ENCODE peak calls at places on chromosomes 12 and 14, in six cellular contexts. One of them, this sample, is unnamed.

GRCh38 chr14:88808359-88808758 is 15.6 kb upstream of the EML5 start:
- DNase-seq in hepatocyte: no peak
- DNase-seq in neural progenitor cell: no peak
- DNase-seq in fibroblast of lung: no peak
- DNase-seq in astrocyte: no peak
- DNase-seq in GM12878: no peak
- DNase-seq in this sample: no peak

GRCh38 chr14:65134651-65135579 is 32.6 kb upstream of the MAX start:
- DNase-seq in GM12878: no peak
- DNase-seq in hepatocyte: no peak
- DNase-seq in astrocyte: peak; percentile 59
- DNase-seq in neural progenitor cell: no peak
- DNase-seq in fibroblast of lung: no peak
- DNase-seq in this sample: no peak

GRCh38 chr14:53640695-53641094 is 315.9 kb downstream of the BMP4 start:
- DNase-seq in GM12878: no peak
- DNase-seq in astrocyte: peak; percentile 64
- DNase-seq in neural progenitor cell: no peak
- DNase-seq in fibroblast of lung: peak; percentile 47
- DNase-seq in hepatocyte: no peak
- DNase-seq in this sample: no peak

GRCh38 chr14:51581017-51581881 is 70.5 kb upstream of the FRMD6 start:
- DNase-seq in GM12878: no peak
- DNase-seq in neural progenitor cell: no peak
- DNase-seq in hepatocyte: peak; percentile 33
- DNase-seq in fibroblast of lung: peak; percentile 61
- DNase-seq in astrocyte: peak; percentile 97
- DNase-seq in this sample: no peak

GRCh38 chr12:49873361-49873934 is 30.3 kb downstream of the FAIM2 start:
- DNase-seq in hepatocyte: no peak
- DNase-seq in fibroblast of lung: peak; percentile 79
- DNase-seq in GM12878: no peak
- DNase-seq in astrocyte: peak; percentile 64
- DNase-seq in neural progenitor cell: no peak
- DNase-seq in this sample: no peak

GRCh38 chr12:3313066-3313465 is 177.9 kb upstream of the PRMT8 start:
- DNase-seq in GM12878: no peak
- DNase-seq in astrocyte: peak; percentile 82
- DNase-seq in hepatocyte: no peak
- DNase-seq in fibroblast of lung: peak; percentile 46
- DNase-seq in neural progenitor cell: no peak
- DNase-seq in this sample: no peak

GRCh38 chr14:96501383-96501745 is 818 bp upstream of the PAPOLA start:
- DNase-seq in neural progenitor cell: no peak
- DNase-seq in GM12878: no peak
- DNase-seq in hepatocyte: peak; percentile 5
- DNase-seq in fibroblast of lung: no peak
- DNase-seq in astrocyte: no peak
- DNase-seq in this sample: no peak

GRCh38 chr12:64538146-64538545 is 72.1 kb upstream of the RASSF3 start:
- DNase-seq in neural progenitor cell: no peak
- DNase-seq in astrocyte: no peak
- DNase-seq in hepatocyte: no peak
- DNase-seq in fibroblast of lung: no peak
- DNase-seq in GM12878: no peak
- DNase-seq in this sample: no peak

GRCh38 chr12:30570206-30570890 is 125.3 kb downstream of the IPO8 start:
- DNase-seq in hepatocyte: no peak
- DNase-seq in GM12878: no peak
- DNase-seq in fibroblast of lung: peak; percentile 17
- DNase-seq in astrocyte: no peak
- DNase-seq in neural progenitor cell: no peak
- DNase-seq in this sample: no peak

GRCh38 chr12:42327227-42327590 is 1.2 kb downstream of the PPHLN1 start:
- DNase-seq in astrocyte: no peak
- DNase-seq in fibroblast of lung: no peak
- DNase-seq in neural progenitor cell: no peak
- DNase-seq in GM12878: no peak
- DNase-seq in hepatocyte: no peak
- DNase-seq in this sample: no peak

GRCh38 chr12:94386422-94386821 is 73.2 kb downstream of the CEP83 start:
- DNase-seq in hepatocyte: no peak
- DNase-seq in fibroblast of lung: peak; percentile 49
- DNase-seq in astrocyte: peak; percentile 77
- DNase-seq in GM12878: no peak
- DNase-seq in neural progenitor cell: no peak
- DNase-seq in this sample: no peak

GRCh38 chr12:131004166-131004565 is 50.5 kb downstream of the ADGRD1 start:
- DNase-seq in neural progenitor cell: no peak
- DNase-seq in GM12878: no peak
- DNase-seq in hepatocyte: no peak
- DNase-seq in fibroblast of lung: no peak
- DNase-seq in astrocyte: no peak
- DNase-seq in this sample: no peak

GRCh38 chr14:44995196-44995595 is 33.2 kb downstream of the TOGARAM1 start:
- DNase-seq in neural progenitor cell: no peak
- DNase-seq in fibroblast of lung: no peak
- DNase-seq in GM12878: no peak
- DNase-seq in astrocyte: no peak
- DNase-seq in hepatocyte: no peak
- DNase-seq in this sample: no peak

GRCh38 chr14:29648045-29648444 is 279.6 kb downstream of the PRKD1 start:
- DNase-seq in hepatocyte: no peak
- DNase-seq in neural progenitor cell: no peak
- DNase-seq in GM12878: no peak
- DNase-seq in fibroblast of lung: peak; percentile 38
- DNase-seq in astrocyte: peak; percentile 20
- DNase-seq in this sample: peak; percentile 24

GRCh38 chr14:71532349-71532748 is 399.9 kb upstream of the RGS6 start:
- DNase-seq in GM12878: no peak
- DNase-seq in astrocyte: peak; percentile 91
- DNase-seq in fibroblast of lung: peak; percentile 52
- DNase-seq in hepatocyte: no peak
- DNase-seq in neural progenitor cell: peak; percentile 23
- DNase-seq in this sample: no peak

GRCh38 chr12:40827923-40828592 is 135.8 kb downstream of the CNTN1 start:
- DNase-seq in fibroblast of lung: no peak
- DNase-seq in hepatocyte: peak; percentile 6
- DNase-seq in neural progenitor cell: peak; percentile 37
- DNase-seq in astrocyte: no peak
- DNase-seq in GM12878: no peak
- DNase-seq in this sample: peak; percentile 12

GRCh38 chr14:37202265-37202664 is 4.5 kb downstream of the MIPOL1 start:
- DNase-seq in neural progenitor cell: no peak
- DNase-seq in hepatocyte: no peak
- DNase-seq in GM12878: no peak
- DNase-seq in astrocyte: peak; percentile 41
- DNase-seq in fibroblast of lung: peak; percentile 8
- DNase-seq in this sample: no peak

GRCh38 chr12:107564946-107565345 is 120.7 kb upstream of the PWP1 start:
- DNase-seq in hepatocyte: peak; percentile 30
- DNase-seq in fibroblast of lung: peak; percentile 12
- DNase-seq in neural progenitor cell: peak; percentile 64
- DNase-seq in GM12878: no peak
- DNase-seq in astrocyte: no peak
- DNase-seq in this sample: peak; percentile 28

GRCh38 chr12:96985515-96986362 is 78.7 kb downstream of the NEDD1 start:
- DNase-seq in neural progenitor cell: peak; percentile 66
- DNase-seq in GM12878: no peak
- DNase-seq in fibroblast of lung: no peak
- DNase-seq in astrocyte: no peak
- DNase-seq in hepatocyte: peak; percentile 49
- DNase-seq in this sample: peak; percentile 15

GRCh38 chr14:74763803-74764531 is 851 bp downstream of the YLPM1 start:
- DNase-seq in astrocyte: peak; percentile 18
- DNase-seq in neural progenitor cell: peak; percentile 44
- DNase-seq in hepatocyte: peak; percentile 28
- DNase-seq in fibroblast of lung: peak; percentile 10
- DNase-seq in GM12878: no peak
- DNase-seq in this sample: no peak

GRCh38 chr12:52171950-52172512 is 19.8 kb downstream of the KRT80 start:
- DNase-seq in hepatocyte: no peak
- DNase-seq in GM12878: no peak
- DNase-seq in fibroblast of lung: no peak
- DNase-seq in neural progenitor cell: peak; percentile 66
- DNase-seq in astrocyte: no peak
- DNase-seq in this sample: no peak

GRCh38 chr14:36161781-36162180 is 14.7 kb downstream of the PTCSC3 start:
- DNase-seq in hepatocyte: peak; percentile 17
- DNase-seq in fibroblast of lung: no peak
- DNase-seq in GM12878: no peak
- DNase-seq in neural progenitor cell: no peak
- DNase-seq in astrocyte: no peak
- DNase-seq in this sample: no peak

GRCh38 chr12:68100241-68100640 is 59.3 kb downstream of the IFNG start:
- DNase-seq in neural progenitor cell: no peak
- DNase-seq in fibroblast of lung: no peak
- DNase-seq in hepatocyte: no peak
- DNase-seq in astrocyte: no peak
- DNase-seq in GM12878: no peak
- DNase-seq in this sample: no peak

GRCh38 chr14:32933943-32934890 is 4.5 kb upstream of the NPAS3 start:
- DNase-seq in fibroblast of lung: peak; percentile 29
- DNase-seq in astrocyte: peak; percentile 47
- DNase-seq in GM12878: no peak
- DNase-seq in hepatocyte: peak; percentile 45
- DNase-seq in neural progenitor cell: peak; percentile 86
- DNase-seq in this sample: peak; percentile 78

GRCh38 chr14:79090781-79091180 is 920.6 kb downstream of the NRXN3 start:
- DNase-seq in fibroblast of lung: no peak
- DNase-seq in neural progenitor cell: peak; percentile 51
- DNase-seq in astrocyte: peak; percentile 4
- DNase-seq in hepatocyte: no peak
- DNase-seq in GM12878: no peak
- DNase-seq in this sample: no peak

GRCh38 chr12:96237465-96238077 is 43.4 kb downstream of the ELK3 start:
- DNase-seq in astrocyte: peak; percentile 99
- DNase-seq in neural progenitor cell: no peak
- DNase-seq in hepatocyte: no peak
- DNase-seq in fibroblast of lung: peak; percentile 97
- DNase-seq in GM12878: no peak
- DNase-seq in this sample: no peak

GRCh38 chr12:87866602-87867292 is 162.5 kb downstream of the C12orf50 start:
- DNase-seq in astrocyte: no peak
- DNase-seq in hepatocyte: peak; percentile 21
- DNase-seq in neural progenitor cell: peak; percentile 2
- DNase-seq in fibroblast of lung: peak; percentile 38
- DNase-seq in GM12878: no peak
- DNase-seq in this sample: peak; percentile 44

GRCh38 chr14:77375973-77376372 is 921 bp downstream of the TMED8 start:
- DNase-seq in GM12878: no peak
- DNase-seq in neural progenitor cell: no peak
- DNase-seq in hepatocyte: no peak
- DNase-seq in astrocyte: no peak
- DNase-seq in fibroblast of lung: no peak
- DNase-seq in this sample: no peak

GRCh38 chr14:77376380-77376770 is 519 bp downstream of the TMED8 start:
- DNase-seq in astrocyte: no peak
- DNase-seq in hepatocyte: no peak
- DNase-seq in GM12878: no peak
- DNase-seq in fibroblast of lung: peak; percentile 13
- DNase-seq in neural progenitor cell: peak; percentile 43
- DNase-seq in this sample: peak; percentile 39

GRCh38 chr14:77375164-77375950 is 1.5 kb downstream of the TMED8 start:
- DNase-seq in fibroblast of lung: no peak
- DNase-seq in hepatocyte: no peak
- DNase-seq in GM12878: no peak
- DNase-seq in astrocyte: no peak
- DNase-seq in neural progenitor cell: no peak
- DNase-seq in this sample: no peak

GRCh38 chr14:77377502-77377844 is 294 bp downstream of the SAMD15 start:
- DNase-seq in fibroblast of lung: no peak
- DNase-seq in GM12878: no peak
- DNase-seq in hepatocyte: no peak
- DNase-seq in neural progenitor cell: no peak
- DNase-seq in astrocyte: no peak
- DNase-seq in this sample: no peak

GRCh38 chr14:77376771-77377501 is at the start of the genes SAMD15 and TMED8:
- DNase-seq in hepatocyte: peak; percentile 92
- DNase-seq in GM12878: peak; percentile 53
- DNase-seq in fibroblast of lung: peak; percentile 84
- DNase-seq in neural progenitor cell: peak; percentile 93
- DNase-seq in astrocyte: peak; percentile 78
- DNase-seq in this sample: peak; percentile 89
- TF ChIP-seq CTCF in hepatocyte: peak; percentile 37
- TF ChIP-seq CTCF in GM12878: peak; percentile 27
- TF ChIP-seq CTCF in fibroblast of lung: peak; percentile 19
- TF ChIP-seq CTCF in neural progenitor cell: peak; percentile 43
- TF ChIP-seq CTCF in astrocyte: peak; percentile 8
- TF ChIP-seq CTCF in this sample: peak; percentile 25

GRCh38 chr12:132396657-132397056 is 67.3 kb upstream of the GALNT9 start:
- DNase-seq in neural progenitor cell: no peak
- DNase-seq in fibroblast of lung: no peak
- DNase-seq in astrocyte: no peak
- DNase-seq in hepatocyte: no peak
- DNase-seq in GM12878: no peak
- DNase-seq in this sample: no peak
- TF ChIP-seq EZH2 in neural progenitor cell: no peak
- TF ChIP-seq EZH2 in fibroblast of lung: no peak
- TF ChIP-seq EZH2 in astrocyte: no peak
- TF ChIP-seq EZH2 in hepatocyte: no peak
- TF ChIP-seq EZH2 in GM12878: no peak
- TF ChIP-seq EZH2 in this sample: no peak

DNA sequence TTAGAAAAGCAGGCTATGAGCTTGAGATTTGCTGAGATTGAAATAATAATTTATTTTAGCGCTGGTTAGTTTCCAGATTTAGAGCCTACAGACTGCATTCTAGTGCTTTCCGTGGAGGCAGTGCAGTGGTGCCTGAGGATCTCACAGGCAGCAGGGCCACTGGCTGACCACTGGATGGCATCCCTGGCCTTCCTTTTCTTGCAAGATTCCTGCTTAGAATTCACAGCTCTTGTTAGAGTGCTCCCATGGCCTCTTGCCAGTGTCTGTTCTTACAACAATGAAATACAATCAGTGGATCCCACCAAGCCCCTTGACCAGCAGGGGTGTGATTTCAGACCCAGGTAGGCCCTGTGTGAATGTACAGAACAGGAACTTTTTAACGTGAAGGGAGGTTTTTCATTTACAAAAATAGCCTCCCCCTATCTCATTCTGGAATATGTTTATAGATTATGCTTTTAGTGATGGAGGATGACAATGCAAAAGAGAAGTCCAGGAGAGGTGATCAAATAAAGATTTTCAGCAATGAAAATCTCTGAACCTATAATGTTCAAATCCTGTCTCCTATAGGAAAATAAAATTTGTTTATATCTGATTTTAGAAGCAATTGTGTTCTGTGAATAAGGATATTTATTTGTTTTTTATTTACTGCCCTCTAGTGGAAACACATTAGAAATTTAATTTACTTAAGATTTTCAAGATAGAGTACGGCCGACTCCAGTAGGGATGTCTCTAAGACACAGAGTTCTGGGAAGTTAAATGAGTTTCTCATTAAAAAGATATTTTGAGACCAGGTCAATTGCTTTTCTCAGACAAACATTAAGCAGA is 362.2 kb upstream of the STXBP6 start:
- DNase-seq in neural progenitor cell: peak; percentile 73
- DNase-seq in hepatocyte: peak; percentile 16
- DNase-seq in GM12878: no peak
- DNase-seq in astrocyte: no peak
- DNase-seq in fibroblast of lung: peak; percentile 11
- DNase-seq in this sample: peak; percentile 47
- TF ChIP-seq CTCF in neural progenitor cell: peak; percentile 57
- TF ChIP-seq CTCF in hepatocyte: peak; percentile 43
- TF ChIP-seq CTCF in GM12878: no peak
- TF ChIP-seq CTCF in astrocyte: peak; percentile 5
- TF ChIP-seq CTCF in fibroblast of lung: no peak
- TF ChIP-seq CTCF in this sample: peak; percentile 55

GRCh38 chr14:68141531-68142088 is 322.0 kb downstream of the RAD51B start:
- DNase-seq in astrocyte: peak; percentile 63
- DNase-seq in GM12878: no peak
- DNase-seq in neural progenitor cell: no peak
- DNase-seq in hepatocyte: peak; percentile 39
- DNase-seq in fibroblast of lung: peak; percentile 74
- DNase-seq in this sample: no peak
- TF ChIP-seq EZH2 in astrocyte: no peak
- TF ChIP-seq EZH2 in GM12878: no peak
- TF ChIP-seq EZH2 in neural progenitor cell: no peak
- TF ChIP-seq EZH2 in hepatocyte: no peak
- TF ChIP-seq EZH2 in fibroblast of lung: no peak
- TF ChIP-seq EZH2 in this sample: no peak